ENCODE peak calls at places on chromosomes 5 and 9, in seven cellular contexts. One of them, this sample, is unnamed.

GRCh38 chr5:58925627-58926545 is 343.0 kb downstream of the RAB3C start:
- DNase-seq in body of pancreas: no peak
- DNase-seq in tibial nerve: no peak
- DNase-seq in adrenal gland: peak; percentile 60
- DNase-seq in sigmoid colon: no peak
- DNase-seq in Peyer's patch: no peak
- DNase-seq in heart left ventricle: no peak
- DNase-seq in this sample: no peak

GRCh38 chr9:37443566-37443965 is 21.1 kb downstream of the GRHPR start:
- DNase-seq in body of pancreas: no peak
- DNase-seq in tibial nerve: no peak
- DNase-seq in adrenal gland: peak; percentile 27
- DNase-seq in sigmoid colon: no peak
- DNase-seq in Peyer's patch: no peak
- DNase-seq in heart left ventricle: no peak
- DNase-seq in this sample: no peak

GRCh38 chr5:149268928-149269557 is 2.6 kb upstream of the AFAP1L1 start:
- DNase-seq in body of pancreas: no peak
- DNase-seq in tibial nerve: no peak
- DNase-seq in adrenal gland: no peak
- DNase-seq in sigmoid colon: no peak
- DNase-seq in Peyer's patch: no peak
- DNase-seq in heart left ventricle: no peak
- DNase-seq in this sample: no peak

GRCh38 chr5:79109527-79110492 is 1.8 kb upstream of the BHMT start:
- DNase-seq in body of pancreas: peak; percentile 56
- DNase-seq in tibial nerve: no peak
- DNase-seq in adrenal gland: no peak
- DNase-seq in sigmoid colon: no peak
- DNase-seq in Peyer's patch: no peak
- DNase-seq in heart left ventricle: no peak
- DNase-seq in this sample: no peak

GRCh38 chr9:71929791-71930440 is 18.5 kb downstream of the C9orf85 start:
- DNase-seq in body of pancreas: no peak
- DNase-seq in tibial nerve: no peak
- DNase-seq in adrenal gland: no peak
- DNase-seq in sigmoid colon: no peak
- DNase-seq in Peyer's patch: no peak
- DNase-seq in heart left ventricle: no peak
- DNase-seq in this sample: no peak

GRCh38 chr9:114196117-114196516 is 40.8 kb downstream of the COL27A1 start:
- DNase-seq in body of pancreas: no peak
- DNase-seq in tibial nerve: no peak
- DNase-seq in adrenal gland: no peak
- DNase-seq in sigmoid colon: no peak
- DNase-seq in Peyer's patch: no peak
- DNase-seq in heart left ventricle: no peak
- DNase-seq in this sample: no peak

GRCh38 chr9:124721109-124721850 is 49.8 kb downstream of the NR6A1 start:
- DNase-seq in body of pancreas: no peak
- DNase-seq in tibial nerve: no peak
- DNase-seq in adrenal gland: no peak
- DNase-seq in sigmoid colon: no peak
- DNase-seq in Peyer's patch: no peak
- DNase-seq in heart left ventricle: no peak
- DNase-seq in this sample: no peak

GRCh38 chr9:105050296-105050695 is 122.3 kb upstream of the ABCA1 start:
- DNase-seq in body of pancreas: no peak
- DNase-seq in tibial nerve: no peak
- DNase-seq in adrenal gland: no peak
- DNase-seq in sigmoid colon: no peak
- DNase-seq in Peyer's patch: no peak
- DNase-seq in heart left ventricle: no peak
- DNase-seq in this sample: no peak

DNA sequence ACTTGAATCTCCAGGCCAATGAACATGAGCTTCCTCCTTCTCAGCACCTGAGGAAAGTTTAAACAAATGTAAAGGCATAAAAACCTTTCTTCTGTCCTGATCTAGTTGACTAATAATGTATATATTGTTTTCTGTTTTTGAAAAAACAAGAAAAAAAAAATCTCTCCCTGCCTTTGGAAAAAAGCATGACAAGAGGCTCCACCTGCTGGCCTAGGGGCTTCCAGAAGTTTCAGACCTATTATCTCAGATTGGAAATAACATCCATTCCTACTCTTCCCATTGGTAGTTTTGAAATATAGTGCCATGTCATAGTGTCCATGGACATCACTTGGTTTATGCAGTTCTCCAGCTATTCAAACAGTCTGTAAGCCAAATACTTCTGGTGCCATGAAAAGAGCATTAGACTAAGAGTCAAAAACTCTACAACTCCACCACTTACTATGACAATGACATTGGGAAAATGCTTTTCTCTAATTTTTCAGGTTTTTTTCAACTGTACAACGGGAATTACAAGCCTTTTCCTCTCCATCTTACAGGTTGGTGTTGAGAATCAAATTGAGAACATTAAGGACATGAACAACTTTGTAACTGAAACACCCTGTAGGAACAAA is 409.6 kb upstream of the MPDZ start:
- DNase-seq in body of pancreas: no peak
- DNase-seq in tibial nerve: no peak
- DNase-seq in adrenal gland: no peak
- DNase-seq in sigmoid colon: no peak
- DNase-seq in Peyer's patch: no peak
- DNase-seq in heart left ventricle: no peak
- DNase-seq in this sample: no peak
- TF ChIP-seq CTCF in body of pancreas: no peak
- TF ChIP-seq CTCF in tibial nerve: no peak
- TF ChIP-seq CTCF in adrenal gland: no peak
- TF ChIP-seq CTCF in sigmoid colon: no peak
- TF ChIP-seq CTCF in Peyer's patch: no peak
- TF ChIP-seq CTCF in heart left ventricle: peak; percentile 35
- TF ChIP-seq CTCF in this sample: no peak

GRCh38 chr9:129110740-129111142 is at the start of gene CRAT:
- DNase-seq in body of pancreas: peak; percentile 99
- DNase-seq in tibial nerve: peak; percentile 98
- DNase-seq in adrenal gland: peak; percentile 99
- DNase-seq in sigmoid colon: peak; percentile 99
- DNase-seq in Peyer's patch: peak; percentile 98
- DNase-seq in heart left ventricle: peak; percentile 99
- DNase-seq in this sample: peak; percentile 97
- H3K27ac ChIP-seq in body of pancreas: peak within 1 kb of the TSS; percentile 99
- H3K27ac ChIP-seq in tibial nerve: peak within 1 kb of the TSS; percentile 93
- H3K27ac ChIP-seq in adrenal gland: peak within 1 kb of the TSS; percentile 91
- H3K27ac ChIP-seq in sigmoid colon: peak within 1 kb of the TSS; percentile 92
- H3K27ac ChIP-seq in Peyer's patch: peak within 1 kb of the TSS; percentile 97
- H3K27ac ChIP-seq in heart left ventricle: peak within 1 kb of the TSS; percentile 100
- H3K27ac ChIP-seq in this sample: peak within 1 kb of the TSS; percentile 95

GRCh38 chr9:34458013-34458966 is at the start of the genes DNAI1 and FAM219A:
- DNase-seq in body of pancreas: peak; percentile 100
- DNase-seq in tibial nerve: peak; percentile 98
- DNase-seq in adrenal gland: peak; percentile 99
- DNase-seq in sigmoid colon: peak; percentile 99
- DNase-seq in Peyer's patch: peak; percentile 99
- DNase-seq in heart left ventricle: peak; percentile 99
- DNase-seq in this sample: peak; percentile 99
- TF ChIP-seq POLR2A in body of pancreas: peak; percentile 92
- TF ChIP-seq POLR2A in tibial nerve: peak; percentile 79
- TF ChIP-seq POLR2A in adrenal gland: peak; percentile 83
- TF ChIP-seq POLR2A in sigmoid colon: peak; percentile 55
- TF ChIP-seq POLR2A in Peyer's patch: peak; percentile 85
- TF ChIP-seq POLR2A in heart left ventricle: peak; percentile 97
- TF ChIP-seq POLR2A in this sample: peak; percentile 95

GRCh38 chr9:127233582-127234350 is 30.8 kb upstream of the GARNL3 start:
- DNase-seq in body of pancreas: no peak
- DNase-seq in tibial nerve: no peak
- DNase-seq in adrenal gland: no peak
- DNase-seq in sigmoid colon: no peak
- DNase-seq in Peyer's patch: no peak
- DNase-seq in heart left ventricle: no peak
- DNase-seq in this sample: no peak

GRCh38 chr9:127241354-127241753 is 23.2 kb upstream of the GARNL3 start:
- DNase-seq in body of pancreas: no peak
- DNase-seq in tibial nerve: no peak
- DNase-seq in adrenal gland: no peak
- DNase-seq in sigmoid colon: no peak
- DNase-seq in Peyer's patch: no peak
- DNase-seq in heart left ventricle: no peak
- DNase-seq in this sample: no peak

GRCh38 chr9:127232833-127233549 is 31.6 kb upstream of the GARNL3 start:
- DNase-seq in body of pancreas: no peak
- DNase-seq in tibial nerve: no peak
- DNase-seq in adrenal gland: peak; percentile 51
- DNase-seq in sigmoid colon: no peak
- DNase-seq in Peyer's patch: no peak
- DNase-seq in heart left ventricle: no peak
- DNase-seq in this sample: no peak

GRCh38 chr9:127237801-127238200 is 26.8 kb upstream of the GARNL3 start:
- DNase-seq in body of pancreas: no peak
- DNase-seq in tibial nerve: no peak
- DNase-seq in adrenal gland: peak; percentile 49
- DNase-seq in sigmoid colon: no peak
- DNase-seq in Peyer's patch: no peak
- DNase-seq in heart left ventricle: no peak
- DNase-seq in this sample: no peak
- TF ChIP-seq CTCF in body of pancreas: no peak
- TF ChIP-seq CTCF in tibial nerve: no peak
- TF ChIP-seq CTCF in adrenal gland: no peak
- TF ChIP-seq CTCF in sigmoid colon: no peak
- TF ChIP-seq CTCF in Peyer's patch: no peak
- TF ChIP-seq CTCF in heart left ventricle: no peak
- TF ChIP-seq CTCF in this sample: no peak

GRCh38 chr5:141475625-141476131 is at the start of gene PCDHGC3:
- DNase-seq in body of pancreas: peak; percentile 95
- DNase-seq in tibial nerve: peak; percentile 79
- DNase-seq in adrenal gland: peak; percentile 98
- DNase-seq in sigmoid colon: peak; percentile 99
- DNase-seq in Peyer's patch: peak; percentile 70
- DNase-seq in heart left ventricle: peak; percentile 93
- DNase-seq in this sample: peak; percentile 94
- H3K27ac ChIP-seq in body of pancreas: peak within 1 kb of the TSS; percentile 83
- H3K27ac ChIP-seq in tibial nerve: peak within 1 kb of the TSS; percentile 70
- H3K27ac ChIP-seq in adrenal gland: peak within 1 kb of the TSS; percentile 71
- H3K27ac ChIP-seq in sigmoid colon: peak within 1 kb of the TSS; percentile 93
- H3K27ac ChIP-seq in Peyer's patch: peak within 1 kb of the TSS; percentile 78
- H3K27ac ChIP-seq in heart left ventricle: peak within 1 kb of the TSS; percentile 82
- H3K27ac ChIP-seq in this sample: peak within 1 kb of the TSS; percentile 88

GRCh38 chr5:112921031-112921832 is 795 bp downstream of the REEP5 start:
- DNase-seq in body of pancreas: peak; percentile 79
- DNase-seq in tibial nerve: peak; percentile 23
- DNase-seq in adrenal gland: peak; percentile 78
- DNase-seq in sigmoid colon: peak; percentile 84
- DNase-seq in Peyer's patch: peak; percentile 58
- DNase-seq in heart left ventricle: peak; percentile 74
- DNase-seq in this sample: peak; percentile 53
- TF ChIP-seq POLR2A in body of pancreas: peak; percentile 52
- TF ChIP-seq POLR2A in tibial nerve: no peak
- TF ChIP-seq POLR2A in adrenal gland: peak; percentile 28
- TF ChIP-seq POLR2A in sigmoid colon: no peak
- TF ChIP-seq POLR2A in Peyer's patch: no peak
- TF ChIP-seq POLR2A in heart left ventricle: no peak
- TF ChIP-seq POLR2A in this sample: peak; percentile 38

GRCh38 chr5:33398501-33398900 is 42.3 kb upstream of the TARS1 start:
- DNase-seq in body of pancreas: no peak
- DNase-seq in tibial nerve: no peak
- DNase-seq in adrenal gland: no peak
- DNase-seq in sigmoid colon: no peak
- DNase-seq in Peyer's patch: no peak
- DNase-seq in heart left ventricle: no peak
- DNase-seq in this sample: no peak

GRCh38 chr5:33401482-33402390 is 39.0 kb upstream of the TARS1 start:
- DNase-seq in body of pancreas: no peak
- DNase-seq in tibial nerve: no peak
- DNase-seq in adrenal gland: no peak
- DNase-seq in sigmoid colon: no peak
- DNase-seq in Peyer's patch: no peak
- DNase-seq in heart left ventricle: no peak
- DNase-seq in this sample: no peak

GRCh38 chr5:33400675-33401074 is 40.1 kb upstream of the TARS1 start:
- DNase-seq in body of pancreas: no peak
- DNase-seq in tibial nerve: no peak
- DNase-seq in adrenal gland: no peak
- DNase-seq in sigmoid colon: no peak
- DNase-seq in Peyer's patch: no peak
- DNase-seq in heart left ventricle: no peak
- DNase-seq in this sample: no peak

GRCh38 chr5:33408816-33409215 is 31.9 kb upstream of the TARS1 start:
- DNase-seq in body of pancreas: no peak
- DNase-seq in tibial nerve: no peak
- DNase-seq in adrenal gland: no peak
- DNase-seq in sigmoid colon: no peak
- DNase-seq in Peyer's patch: no peak
- DNase-seq in heart left ventricle: no peak
- DNase-seq in this sample: no peak

DNA sequence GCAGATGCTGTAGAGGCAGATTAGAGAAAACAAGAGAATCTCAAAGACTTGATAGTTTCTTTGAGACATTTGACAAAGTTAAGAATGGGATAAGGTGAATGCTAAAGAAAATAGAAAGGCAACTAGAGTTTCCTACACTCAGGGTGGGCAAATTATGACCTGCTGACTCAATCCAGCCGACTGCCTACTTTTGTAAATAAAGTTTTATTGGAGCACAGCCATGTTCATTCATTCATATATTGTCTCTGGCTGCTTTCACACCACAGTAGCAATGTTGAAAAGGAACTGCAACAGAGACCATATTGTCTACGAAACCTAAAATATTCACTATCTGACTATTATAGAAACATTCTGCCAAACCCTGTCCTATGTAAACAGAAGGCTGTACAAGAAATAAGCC is 37.6 kb upstream of the TARS1 start:
- DNase-seq in body of pancreas: no peak
- DNase-seq in tibial nerve: no peak
- DNase-seq in adrenal gland: no peak
- DNase-seq in sigmoid colon: no peak
- DNase-seq in Peyer's patch: no peak
- DNase-seq in heart left ventricle: no peak
- DNase-seq in this sample: no peak
- TF ChIP-seq CTCF in body of pancreas: no peak
- TF ChIP-seq CTCF in tibial nerve: no peak
- TF ChIP-seq CTCF in adrenal gland: no peak
- TF ChIP-seq CTCF in sigmoid colon: no peak
- TF ChIP-seq CTCF in Peyer's patch: no peak
- TF ChIP-seq CTCF in heart left ventricle: no peak
- TF ChIP-seq CTCF in this sample: no peak